ENCODE peak calls at places on chromosomes 12 and 14, in five cellular contexts. One of them, this sample, is unnamed.

GRCh38 chr12:125983094-125983783 is 918.0 kb downstream of the AACS start:
- DNase-seq in body of pancreas: peak
- DNase-seq in brain microvascular endothelial cell: no peak
- DNase-seq in OCI-LY7: no peak
- DNase-seq in IMR-90: no peak
- DNase-seq in this sample: peak

GRCh38 chr12:52250048-52250990 is 17.3 kb downstream of the KRT7 start:
- DNase-seq in body of pancreas: peak
- DNase-seq in brain microvascular endothelial cell: no peak
- DNase-seq in OCI-LY7: no peak
- DNase-seq in IMR-90: no peak
- DNase-seq in this sample: no peak

GRCh38 chr12:126397071-126397571 is 1331.9 kb downstream of the AACS start:
- DNase-seq in body of pancreas: no peak
- DNase-seq in brain microvascular endothelial cell: no peak
- DNase-seq in OCI-LY7: no peak
- DNase-seq in IMR-90: no peak
- DNase-seq in this sample: no peak

GRCh38 chr14:54420478-54421116 is 20.6 kb downstream of the CNIH1 start:
- DNase-seq in body of pancreas: peak
- DNase-seq in brain microvascular endothelial cell: peak
- DNase-seq in OCI-LY7: peak
- DNase-seq in IMR-90: peak
- DNase-seq in this sample: peak

GRCh38 chr14:104678346-104678745 is 11.1 kb upstream of the INF2 start:
- DNase-seq in body of pancreas: no peak
- DNase-seq in brain microvascular endothelial cell: no peak
- DNase-seq in OCI-LY7: no peak
- DNase-seq in IMR-90: peak
- DNase-seq in this sample: no peak

GRCh38 chr12:122997343-122998250 is 17.1 kb downstream of the ARL6IP4 start:
- DNase-seq in body of pancreas: no peak
- DNase-seq in brain microvascular endothelial cell: no peak
- DNase-seq in OCI-LY7: no peak
- DNase-seq in IMR-90: no peak
- DNase-seq in this sample: no peak

GRCh38 chr12:51863363-51863920 is 14.9 kb upstream of the FIGNL2 start:
- DNase-seq in body of pancreas: no peak
- DNase-seq in brain microvascular endothelial cell: no peak
- DNase-seq in OCI-LY7: no peak
- DNase-seq in IMR-90: no peak
- DNase-seq in this sample: no peak

GRCh38 chr14:69259531-69260245 is at the start of gene GALNT16:
- DNase-seq in body of pancreas: peak
- DNase-seq in brain microvascular endothelial cell: no peak
- DNase-seq in OCI-LY7: no peak
- DNase-seq in IMR-90: peak
- DNase-seq in this sample: peak

GRCh38 chr12:13165578-13166120 is 30.9 kb upstream of the EMP1 start:
- DNase-seq in body of pancreas: peak
- DNase-seq in brain microvascular endothelial cell: peak
- DNase-seq in OCI-LY7: peak
- DNase-seq in IMR-90: peak
- DNase-seq in this sample: peak

GRCh38 chr12:111420494-111420893 is 14.8 kb downstream of the SH2B3 start:
- DNase-seq in body of pancreas: no peak
- DNase-seq in brain microvascular endothelial cell: no peak
- DNase-seq in OCI-LY7: no peak
- DNase-seq in IMR-90: no peak
- DNase-seq in this sample: no peak

GRCh38 chr12:50772470-50772869 is 8.6 kb downstream of the ATF1 start:
- DNase-seq in body of pancreas: no peak
- DNase-seq in brain microvascular endothelial cell: no peak
- DNase-seq in OCI-LY7: no peak
- DNase-seq in IMR-90: no peak
- DNase-seq in this sample: no peak

GRCh38 chr12:95881331-95881955 is 22.7 kb downstream of the SNRPF start:
- DNase-seq in body of pancreas: no peak
- DNase-seq in brain microvascular endothelial cell: peak
- DNase-seq in OCI-LY7: no peak
- DNase-seq in IMR-90: peak
- DNase-seq in this sample: no peak

GRCh38 chr14:30138517-30138916 is 210.9 kb upstream of the PRKD1 start:
- DNase-seq in body of pancreas: no peak
- DNase-seq in brain microvascular endothelial cell: no peak
- DNase-seq in OCI-LY7: no peak
- DNase-seq in IMR-90: peak
- DNase-seq in this sample: no peak

GRCh38 chr14:53038629-53039028 is 87.8 kb upstream of the FERMT2 start:
- DNase-seq in body of pancreas: no peak
- DNase-seq in brain microvascular endothelial cell: no peak
- DNase-seq in OCI-LY7: no peak
- DNase-seq in IMR-90: no peak
- DNase-seq in this sample: no peak

GRCh38 chr14:53043107-53043704 is 92.4 kb upstream of the FERMT2 start:
- DNase-seq in body of pancreas: no peak
- DNase-seq in brain microvascular endothelial cell: no peak
- DNase-seq in OCI-LY7: no peak
- DNase-seq in IMR-90: peak
- DNase-seq in this sample: no peak

GRCh38 chr14:53042480-53042879 is 91.6 kb upstream of the FERMT2 start:
- DNase-seq in body of pancreas: no peak
- DNase-seq in brain microvascular endothelial cell: peak
- DNase-seq in OCI-LY7: no peak
- DNase-seq in IMR-90: peak
- DNase-seq in this sample: no peak

GRCh38 chr14:53044486-53044885 is 93.6 kb upstream of the FERMT2 start:
- DNase-seq in body of pancreas: no peak
- DNase-seq in brain microvascular endothelial cell: peak
- DNase-seq in OCI-LY7: no peak
- DNase-seq in IMR-90: peak
- DNase-seq in this sample: no peak

DNA sequence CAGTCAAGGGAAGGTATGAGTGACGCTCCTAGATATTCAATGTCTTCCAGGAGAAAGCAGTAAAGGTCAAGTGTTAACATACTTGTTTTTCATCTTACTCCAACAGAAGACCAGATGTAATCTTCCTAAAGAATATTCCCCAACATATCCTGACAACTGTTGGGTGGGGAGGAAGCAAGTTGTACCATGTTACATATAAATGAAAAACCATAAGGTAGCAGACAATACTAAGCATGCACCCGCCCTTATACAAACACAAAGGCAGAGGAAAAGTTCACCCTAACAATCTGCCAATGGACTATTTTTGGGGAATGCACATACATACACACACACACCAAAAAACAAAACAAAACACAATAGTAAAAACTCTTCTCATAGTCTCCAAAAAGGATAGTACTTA is 90.2 kb upstream of the FERMT2 start:
- DNase-seq in body of pancreas: no peak
- DNase-seq in brain microvascular endothelial cell: no peak
- DNase-seq in OCI-LY7: no peak
- DNase-seq in IMR-90: no peak
- DNase-seq in this sample: no peak
- H3K27ac ChIP-seq in body of pancreas: no peak
- H3K27ac ChIP-seq in brain microvascular endothelial cell: no peak
- H3K27ac ChIP-seq in OCI-LY7: no peak
- H3K27ac ChIP-seq in IMR-90: no peak
- H3K27ac ChIP-seq in this sample: no peak

GRCh38 chr14:101873401-101873800 is 91.0 kb upstream of the DYNC1H1 start:
- DNase-seq in body of pancreas: no peak
- DNase-seq in brain microvascular endothelial cell: no peak
- DNase-seq in OCI-LY7: no peak
- DNase-seq in IMR-90: no peak
- DNase-seq in this sample: no peak
- H3K27ac ChIP-seq in body of pancreas: peak
- H3K27ac ChIP-seq in brain microvascular endothelial cell: no peak
- H3K27ac ChIP-seq in OCI-LY7: peak
- H3K27ac ChIP-seq in IMR-90: no peak
- H3K27ac ChIP-seq in this sample: no peak

DNA sequence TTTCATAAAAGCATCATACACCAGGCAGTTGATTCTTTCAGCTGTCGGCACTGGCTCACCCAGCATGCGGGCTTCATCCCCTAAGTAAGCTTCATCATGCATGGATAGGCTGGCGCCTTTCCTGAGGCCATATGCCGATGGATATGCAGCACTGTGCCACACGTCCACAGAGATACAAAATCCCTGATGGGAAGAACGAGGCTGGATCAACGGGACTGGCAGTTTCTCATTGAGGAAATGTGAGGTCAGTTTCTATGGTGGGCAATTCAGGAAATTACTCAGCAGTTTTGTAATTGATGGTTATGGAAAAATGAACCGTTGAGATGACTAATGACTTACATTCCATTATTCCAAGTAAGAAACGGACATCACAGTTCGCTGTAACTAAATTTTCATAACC is 453.8 kb downstream of the TMEM121 start:
- DNase-seq in body of pancreas: no peak
- DNase-seq in brain microvascular endothelial cell: no peak
- DNase-seq in OCI-LY7: no peak
- DNase-seq in IMR-90: no peak
- DNase-seq in this sample: no peak
- H3K27ac ChIP-seq in body of pancreas: no peak
- H3K27ac ChIP-seq in brain microvascular endothelial cell: no peak
- H3K27ac ChIP-seq in OCI-LY7: no peak
- H3K27ac ChIP-seq in IMR-90: no peak
- H3K27ac ChIP-seq in this sample: no peak

GRCh38 chr12:18139989-18140596 is 50.1 kb upstream of the RERGL start:
- DNase-seq in body of pancreas: no peak
- DNase-seq in brain microvascular endothelial cell: no peak
- DNase-seq in OCI-LY7: peak
- DNase-seq in IMR-90: peak
- DNase-seq in this sample: no peak

GRCh38 chr12:18135509-18135908 is 45.5 kb upstream of the RERGL start:
- DNase-seq in body of pancreas: no peak
- DNase-seq in brain microvascular endothelial cell: peak
- DNase-seq in OCI-LY7: no peak
- DNase-seq in IMR-90: no peak
- DNase-seq in this sample: no peak

GRCh38 chr12:18140969-18141368 is 51.0 kb upstream of the RERGL start:
- DNase-seq in body of pancreas: no peak
- DNase-seq in brain microvascular endothelial cell: no peak
- DNase-seq in OCI-LY7: no peak
- DNase-seq in IMR-90: no peak
- DNase-seq in this sample: no peak

GRCh38 chr12:18141583-18141982 is 51.6 kb upstream of the RERGL start:
- DNase-seq in body of pancreas: no peak
- DNase-seq in brain microvascular endothelial cell: peak
- DNase-seq in OCI-LY7: no peak
- DNase-seq in IMR-90: no peak
- DNase-seq in this sample: no peak

DNA sequence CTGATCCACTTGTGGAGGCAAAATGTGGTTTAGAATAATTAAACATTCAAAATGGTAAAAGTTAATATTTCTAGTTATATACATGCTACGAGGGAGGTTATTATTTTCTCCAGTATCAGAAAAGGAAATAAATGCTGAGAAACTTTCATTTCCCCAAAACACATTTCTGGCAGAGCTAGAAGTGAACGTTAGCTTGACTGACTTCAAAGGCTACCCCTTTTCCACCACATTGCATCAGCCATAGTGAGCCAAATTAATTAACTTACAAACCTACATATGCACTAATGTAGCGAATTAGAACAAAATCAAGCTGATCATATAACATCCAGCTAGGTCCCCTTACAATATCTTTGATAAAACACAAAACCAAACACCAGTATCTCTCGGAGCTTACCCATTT is 49.3 kb upstream of the RERGL start:
- DNase-seq in body of pancreas: no peak
- DNase-seq in brain microvascular endothelial cell: no peak
- DNase-seq in OCI-LY7: peak
- DNase-seq in IMR-90: no peak
- DNase-seq in this sample: no peak
- H3K27ac ChIP-seq in body of pancreas: no peak
- H3K27ac ChIP-seq in brain microvascular endothelial cell: no peak
- H3K27ac ChIP-seq in OCI-LY7: peak
- H3K27ac ChIP-seq in IMR-90: no peak
- H3K27ac ChIP-seq in this sample: no peak

GRCh38 chr12:479161-479560 is 19.4 kb downstream of the B4GALNT3 start:
- DNase-seq in body of pancreas: no peak
- DNase-seq in brain microvascular endothelial cell: no peak
- DNase-seq in OCI-LY7: no peak
- DNase-seq in IMR-90: no peak
- DNase-seq in this sample: no peak

GRCh38 chr12:480831-481230 is 21.1 kb downstream of the B4GALNT3 start:
- DNase-seq in body of pancreas: no peak
- DNase-seq in brain microvascular endothelial cell: no peak
- DNase-seq in OCI-LY7: no peak
- DNase-seq in IMR-90: peak
- DNase-seq in this sample: no peak

GRCh38 chr12:481422-481821 is 21.7 kb downstream of the B4GALNT3 start:
- DNase-seq in body of pancreas: peak
- DNase-seq in brain microvascular endothelial cell: no peak
- DNase-seq in OCI-LY7: no peak
- DNase-seq in IMR-90: peak
- DNase-seq in this sample: no peak

GRCh38 chr12:484096-484495 is 24.4 kb downstream of the B4GALNT3 start:
- DNase-seq in body of pancreas: no peak
- DNase-seq in brain microvascular endothelial cell: no peak
- DNase-seq in OCI-LY7: no peak
- DNase-seq in IMR-90: no peak
- DNase-seq in this sample: no peak

DNA sequence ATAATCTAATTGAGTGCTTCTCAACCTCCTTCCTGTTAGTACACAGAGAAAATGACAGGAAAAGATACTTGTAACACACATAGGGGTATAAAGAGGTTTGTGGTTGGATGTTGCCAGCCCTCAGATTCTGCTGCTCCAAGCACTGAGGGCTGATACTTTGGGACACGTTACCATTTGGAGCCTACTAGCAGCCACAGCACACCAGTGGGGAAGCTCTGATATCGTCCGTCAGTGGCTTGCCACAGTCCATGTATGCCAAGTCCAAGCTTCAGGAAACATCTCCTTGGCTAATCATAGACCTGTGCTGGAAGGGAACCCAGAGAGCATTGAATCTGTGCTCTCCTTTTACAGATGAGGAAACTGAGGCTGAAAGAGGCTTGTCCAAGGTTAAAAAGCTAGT is 22.3 kb downstream of the B4GALNT3 start:
- DNase-seq in body of pancreas: no peak
- DNase-seq in brain microvascular endothelial cell: no peak
- DNase-seq in OCI-LY7: no peak
- DNase-seq in IMR-90: no peak
- DNase-seq in this sample: no peak
- H3K27ac ChIP-seq in body of pancreas: no peak
- H3K27ac ChIP-seq in brain microvascular endothelial cell: no peak
- H3K27ac ChIP-seq in OCI-LY7: no peak
- H3K27ac ChIP-seq in IMR-90: no peak
- H3K27ac ChIP-seq in this sample: no peak

This sample was measured in transverse colon.